ENCODE peak calls at places on chromosome 17, in nine cellular contexts. Z, L, D, W, J, B, E, N and R are unnamed samples.

GRCh38 chr17:4594406-4595349 is 10.3 kb downstream of the SMTNL2 start:
- DNase-seq in W (no peak), D (no peak), B (no peak), J (peak; percentile 26), E (no peak), L (no peak), Z (peak; percentile 68), N (peak; percentile 23), R (no peak)

GRCh38 chr17:64118452-64118979 is 11.4 kb downstream of the ERN1 start:
- DNase-seq in E (peak; percentile 41), D (no peak), J (no peak), B (no peak), N (peak; percentile 72), L (no peak), Z (no peak), W (no peak), R (peak; percentile 75)

GRCh38 chr17:17910060-17910459 is 62.1 kb downstream of the TOM1L2 start:
- DNase-seq in D (no peak), L (no peak), Z (no peak), J (no peak), W (no peak), E (no peak), B (no peak), N (no peak), R (no peak)

GRCh38 chr17:21298983-21299519 is 14.5 kb downstream of the MAP2K3 start:
- DNase-seq in D (no peak), N (no peak), W (no peak), B (no peak), L (no peak), E (no peak), Z (no peak), J (no peak), R (no peak)

GRCh38 chr17:9937901-9938300 is 32.8 kb upstream of the RCVRN start:
- DNase-seq in Z (no peak), L (no peak), D (no peak), W (no peak), J (no peak), N (no peak), B (no peak), E (no peak), R (no peak)

GRCh38 chr17:61492759-61493526 is 40.7 kb downstream of the TBX4 start:
- DNase-seq in J (no peak), L (no peak), D (no peak), W (no peak), B (no peak), Z (no peak), E (no peak), N (no peak), R (no peak)

GRCh38 chr17:30964878-30965277 is 6.0 kb upstream of the RNF135 start:
- DNase-seq in L (peak; percentile 53), D (no peak), W (no peak), J (no peak), N (no peak), Z (no peak), B (no peak), E (no peak), R (no peak)

GRCh38 chr17:76710863-76711611 is at the start of gene MXRA7:
- DNase-seq in N (peak; percentile 73), Z (peak; percentile 77), L (peak; percentile 43), B (peak; percentile 49), J (no peak), D (peak; percentile 41), W (no peak), E (no peak), R (peak; percentile 93)

GRCh38 chr17:38685485-38685884 is 10.7 kb upstream of the EPOP start:
- DNase-seq in D (no peak), L (no peak), N (peak; percentile 37), W (no peak), Z (no peak), J (no peak), B (no peak), E (no peak), R (no peak)

GRCh38 chr17:82881900-82882714 is 42.3 kb upstream of the ZNF750 start:
- DNase-seq in E (no peak), D (no peak), J (no peak), L (no peak), W (no peak), N (peak; percentile 67), B (no peak), Z (no peak), R (no peak)

GRCh38 chr17:28402844-28403243 is 3.2 kb downstream of the SLC46A1 start:
- DNase-seq in J (no peak), B (no peak), Z (no peak), L (no peak), N (no peak), W (no peak), D (no peak), E (no peak), R (no peak)

GRCh38 chr17:17826340-17826708 is 10.5 kb downstream of the SREBF1 start:
- DNase-seq in L (no peak), Z (no peak), E (no peak), W (no peak), B (no peak), N (no peak), J (no peak), D (no peak), R (no peak)

GRCh38 chr17:8939496-8940334 is 25.8 kb downstream of the PIK3R5 start:
- DNase-seq in L (no peak), E (no peak), D (no peak), Z (peak; percentile 62), N (no peak), J (no peak), B (no peak), W (no peak), R (no peak)

GRCh38 chr17:75864448-75864871 is 9.3 kb upstream of the WBP2 start:
- DNase-seq in L (peak; percentile 52), W (peak; percentile 41), N (peak; percentile 59), Z (peak; percentile 55), E (no peak), B (no peak), J (peak; percentile 28), D (no peak), R (no peak)

GRCh38 chr17:17236295-17237025 is 508 bp downstream of the FLCN start:
- DNase-seq in N (no peak), D (no peak), E (peak; percentile 2), J (peak; percentile 5), Z (no peak), W (no peak), B (peak; percentile 36), L (peak; percentile 35), R (no peak)

GRCh38 chr17:29215717-29216116 is 30.9 kb upstream of the CRYBA1 start:
- DNase-seq in D (no peak), B (no peak), E (no peak), L (peak; percentile 78), Z (no peak), J (no peak), N (no peak), W (no peak), R (no peak)

GRCh38 chr17:51734462-51734861 is 424.1 kb downstream of the CA10 start:
- DNase-seq in J (no peak), Z (peak; percentile 7), W (no peak), B (no peak), D (no peak), E (no peak), L (no peak), N (peak; percentile 3), R (no peak)